ENCODE peak calls at places on chromosomes 11 and 22, in nine cellular contexts. E is T-helper 2 cell; J is BE2C; D is fibroblast of mammary gland; M is activated naive CD4-positive, alpha-beta T cell; Y is T-cell; I is H7; W is activated CD8-positive, alpha-beta memory T cell treated with anti-CD3 and anti-CD28 coated beads, Interleukin-2, amount 50 U/mL, for 48 hours; N is HS-27A. C is an unnamed sample.

GRCh38 chr11:130096823-130097222 is 27.1 kb downstream of the APLP2 start:
- DNase-seq in E (no peak), J (no peak), D (no peak), M (no peak), Y (no peak), I (no peak), W (no peak), N (no peak), C (no peak)

GRCh38 chr22:42434283-42434682 is 2.1 kb upstream of the NFAM1 start:
- DNase-seq in E (no peak), J (peak; percentile 82), D (no peak), M (no peak), Y (no peak), I (no peak), W (no peak), N (no peak), C (no peak)

GRCh38 chr11:116772443-116773202 is at the start of gene BUD13:
- DNase-seq in E (peak; percentile 96), J (peak; percentile 94), D (peak; percentile 70), M (peak; percentile 81), Y (peak; percentile 89), I (peak; percentile 96), W (peak; percentile 98), N (peak; percentile 42), C (no peak)

GRCh38 chr11:75826463-75827220 is 11.6 kb downstream of the UVRAG start:
- DNase-seq in E (no peak), J (no peak), D (peak; percentile 54), M (no peak), Y (no peak), I (no peak), W (no peak), N (no peak), C (no peak)

GRCh38 chr22:42317691-42318547 is 47.5 kb upstream of the TCF20 start:
- DNase-seq in E (no peak), J (peak; percentile 70), D (no peak), M (no peak), Y (no peak), I (peak; percentile 88), W (no peak), N (no peak), C (no peak)

GRCh38 chr11:2249191-2249916 is 21.0 kb downstream of the ASCL2 start:
- DNase-seq in E (no peak), J (no peak), D (no peak), M (no peak), Y (no peak), I (peak; percentile 22), W (no peak), N (no peak), C (no peak)

GRCh38 chr22:30159561-30160353 is 79.5 kb downstream of the HORMAD2 start:
- DNase-seq in E (no peak), J (no peak), D (peak; percentile 72), M (no peak), Y (no peak), I (no peak), W (no peak), N (no peak), C (no peak)

GRCh38 chr11:128200467-128200866 is 386.9 kb downstream of the ETS1 start:
- DNase-seq in E (peak; percentile 17), J (no peak), D (no peak), M (no peak), Y (no peak), I (no peak), W (no peak), N (no peak), C (no peak)

GRCh38 chr11:69515271-69516245 is 34.1 kb downstream of the LINC01488 start:
- DNase-seq in E (no peak), J (no peak), D (no peak), M (no peak), Y (no peak), I (no peak), W (no peak), N (no peak), C (no peak)

GRCh38 chr11:64153831-64154230 is 12.1 kb downstream of the MACROD1 start:
- DNase-seq in E (no peak), J (no peak), D (no peak), M (no peak), Y (no peak), I (peak; percentile 77), W (no peak), N (no peak), C (no peak)

GRCh38 chr22:35329114-35329847 is 29.6 kb downstream of the TOM1 start:
- DNase-seq in E (peak; percentile 89), J (no peak), D (no peak), M (no peak), Y (no peak), I (no peak), W (no peak), N (no peak), C (no peak)

GRCh38 chr11:57306941-57307598 is 17.7 kb downstream of the TNKS1BP1 start:
- DNase-seq in E (no peak), J (no peak), D (peak; percentile 45), M (no peak), Y (no peak), I (peak; percentile 34), W (no peak), N (no peak), C (no peak)

GRCh38 chr11:79670846-79671245 is 230.0 kb upstream of the TENM4 start:
- DNase-seq in E (no peak), J (no peak), D (no peak), M (no peak), Y (no peak), I (no peak), W (no peak), N (no peak), C (no peak)

GRCh38 chr11:126443120-126443519 is 87.6 kb downstream of the ST3GAL4 start:
- DNase-seq in E (no peak), J (peak; percentile 36), D (no peak), M (no peak), Y (no peak), I (no peak), W (no peak), N (no peak), C (no peak)

GRCh38 chr11:107549253-107549953 is 16.1 kb downstream of the ALKBH8 start:
- DNase-seq in E (peak; percentile 43), J (peak; percentile 24), D (peak; percentile 65), M (no peak), Y (no peak), I (peak; percentile 11), W (no peak), N (no peak), C (no peak)

GRCh38 chr11:118060879-118061278 is 16.0 kb upstream of the TMPRSS4 start:
- DNase-seq in E (no peak), J (no peak), D (no peak), M (no peak), Y (no peak), I (no peak), W (no peak), N (no peak), C (no peak)

GRCh38 chr11:10838083-10838482 is 19.8 kb downstream of the ZBED5 start:
- DNase-seq in E (no peak), J (no peak), D (no peak), M (no peak), Y (no peak), I (no peak), W (no peak), N (no peak), C (no peak)

GRCh38 chr22:47295982-47296381 is 533.5 kb downstream of the TBC1D22A start:
- DNase-seq in E (no peak), J (no peak), D (no peak), M (no peak), Y (no peak), I (no peak), W (no peak), N (no peak), C (no peak)

GRCh38 chr11:11279956-11280689 is 72.9 kb downstream of the CSNK2A3 start:
- DNase-seq in E (peak; percentile 8), J (no peak), D (no peak), M (no peak), Y (no peak), I (peak; percentile 57), W (no peak), N (no peak), C (no peak)

GRCh38 chr22:29073618-29074275 is 912 bp downstream of the KREMEN1 start:
- DNase-seq in E (no peak), J (no peak), D (peak; percentile 34), M (no peak), Y (no peak), I (peak; percentile 77), W (peak; percentile 54), N (no peak), C (no peak)

GRCh38 chr11:124724854-124725718 is 14.7 kb upstream of the NRGN start:
- DNase-seq in E (no peak), J (peak; percentile 27), D (no peak), M (no peak), Y (no peak), I (no peak), W (no peak), N (no peak), C (no peak)

GRCh38 chr22:41369089-41369745 is 12.5 kb upstream of the TEF start:
- DNase-seq in E (no peak), J (no peak), D (no peak), M (no peak), Y (no peak), I (peak; percentile 40), W (no peak), N (no peak), C (no peak)

GRCh38 chr11:119306373-119306890 is 10.5 kb downstream of the MCAM start:
- DNase-seq in E (peak; percentile 34), J (no peak), D (peak; percentile 85), M (no peak), Y (peak; percentile 72), I (no peak), W (peak; percentile 58), N (no peak), C (no peak)

C was measured in HS-5.